ENCODE peak calls at places on chromosomes 4 and X, in seven cellular contexts. J, T, C, Q, K, F and V are unnamed samples.
A peak's percentile ranks its signal among the peaks of the same experiment; 100 is the strongest.

GRCh38 chr4:176034498-176034897 is 31.1 kb upstream of the WDR17 start:
- DNase-seq in K (no peak), C (peak; percentile 33), F (no peak), Q (no peak), J (no peak), T (no peak), V (no peak)

GRCh38 chr4:16256343-16256742 is 30.1 kb upstream of the TAPT1 start:
- DNase-seq in T (no peak), Q (no peak), C (no peak), F (no peak), K (no peak), J (no peak), V (no peak)

GRCh38 chr4:162274354-162274753 is 110.6 kb upstream of the FSTL5 start:
- DNase-seq in K (peak; percentile 17), Q (peak; percentile 43), C (no peak), F (no peak), J (no peak), T (no peak), V (no peak)

GRCh38 chr4:158211288-158211687 is 1.0 kb downstream of the TMEM144 start:
- DNase-seq in Q (peak; percentile 28), K (no peak), T (no peak), F (no peak), C (no peak), J (no peak), V (no peak)

GRCh38 chrX:108001218-108001814 is 19.1 kb upstream of the TEX13B start:
- DNase-seq in T (no peak), F (no peak), C (peak; percentile 4), J (no peak), K (no peak), Q (no peak), V (no peak)

GRCh38 chr4:189409158-189409557 is 531.5 kb upstream of the FRG1 start:
- DNase-seq in C (no peak), Q (no peak), T (no peak), F (no peak), K (no peak), J (no peak), V (no peak)

GRCh38 chrX:30864383-30864785 is 24.7 kb downstream of the TAB3 start:
- DNase-seq in F (no peak), C (no peak), J (no peak), K (no peak), T (no peak), Q (no peak), V (no peak)

GRCh38 chr4:18664051-18664450 is 642.5 kb upstream of the LCORL start:
- DNase-seq in K (no peak), Q (no peak), T (no peak), J (no peak), C (no peak), F (no peak), V (no peak)

GRCh38 chrX:118513120-118513899 is 17.7 kb downstream of the DOCK11 start:
- DNase-seq in Q (no peak), K (no peak), T (no peak), C (no peak), J (no peak), F (no peak), V (no peak)

GRCh38 chrX:40145670-40146470 is 48.1 kb upstream of the BCOR start:
- DNase-seq in F (no peak), K (no peak), Q (no peak), J (no peak), C (no peak), T (no peak), V (no peak)
- H3K4me3 ChIP-seq in F (peak overlapping the region; percentile 41), K (no peak overlapping the region), Q (peak overlapping the region; percentile 52), J (peak overlapping the region; percentile 69), C (peak overlapping the region; percentile 57), T (peak overlapping the region; percentile 59), V (peak overlapping the region; percentile 46)

GRCh38 chr4:123556526-123556925 is 159.9 kb downstream of the SPRY1 start:
- DNase-seq in F (no peak), J (no peak), K (no peak), Q (no peak), T (no peak), C (no peak), V (no peak)

GRCh38 chr4:123553733-123554132 is 157.1 kb downstream of the SPRY1 start:
- DNase-seq in C (no peak), K (no peak), F (no peak), J (no peak), Q (no peak), T (no peak), V (no peak)

GRCh38 chr4:123554819-123555499 is 158.4 kb downstream of the SPRY1 start:
- DNase-seq in T (no peak), F (no peak), K (no peak), Q (no peak), C (peak; percentile 4), J (no peak), V (no peak)

GRCh38 chr4:123554263-123554662 is 157.7 kb downstream of the SPRY1 start:
- DNase-seq in K (no peak), C (no peak), F (no peak), T (no peak), J (no peak), Q (no peak), V (no peak)

DNA sequence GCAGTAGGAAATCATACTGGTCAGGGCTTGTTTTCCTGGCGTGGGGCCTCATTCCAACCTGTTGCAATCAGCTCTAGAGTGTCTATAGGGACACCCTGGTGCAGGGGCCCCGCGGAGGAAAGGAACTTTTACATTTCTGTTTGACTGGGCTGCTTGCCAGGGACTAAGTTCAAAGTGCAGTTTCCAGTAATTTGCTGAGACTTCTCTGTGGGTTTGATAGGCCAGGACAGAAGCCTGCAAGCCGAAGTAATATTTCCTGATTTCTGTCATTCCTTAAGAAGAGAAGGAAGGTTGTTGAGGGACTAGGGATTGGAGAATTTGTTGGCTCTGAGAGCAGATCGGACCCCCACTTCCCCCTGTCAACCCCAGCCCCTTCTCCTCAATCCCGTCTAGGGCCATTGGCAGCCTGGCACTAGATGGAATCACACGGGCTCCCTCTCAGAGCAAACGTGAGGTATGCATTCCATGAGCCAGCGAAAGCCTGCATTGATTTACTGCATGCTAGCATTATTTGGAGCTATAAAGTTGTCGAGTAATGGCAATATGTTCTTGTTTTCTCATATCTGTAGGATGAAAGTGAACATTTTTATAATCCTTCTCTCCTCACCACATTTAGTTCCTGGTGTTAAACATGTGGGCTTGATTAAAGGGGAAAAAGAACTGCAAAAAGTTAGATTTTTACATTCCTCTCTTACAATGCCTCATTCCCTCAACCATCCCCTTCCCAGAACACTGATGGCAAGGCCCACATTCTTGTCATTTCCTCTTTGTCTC is 159.1 kb downstream of the SPRY1 start:
- DNase-seq in J (peak; percentile 80), K (peak; percentile 94), C (peak; percentile 87), F (peak; percentile 86), T (peak; percentile 75), Q (peak; percentile 96), V (peak; percentile 87)
- H3K27ac ChIP-seq in J (peak overlapping the region; percentile 81), K (peak overlapping the region; percentile 94), C (peak overlapping the region; percentile 23), F (peak overlapping the region; percentile 79), T (peak overlapping the region; percentile 78), Q (peak overlapping the region; percentile 90), V (peak overlapping the region; percentile 89)

DNA sequence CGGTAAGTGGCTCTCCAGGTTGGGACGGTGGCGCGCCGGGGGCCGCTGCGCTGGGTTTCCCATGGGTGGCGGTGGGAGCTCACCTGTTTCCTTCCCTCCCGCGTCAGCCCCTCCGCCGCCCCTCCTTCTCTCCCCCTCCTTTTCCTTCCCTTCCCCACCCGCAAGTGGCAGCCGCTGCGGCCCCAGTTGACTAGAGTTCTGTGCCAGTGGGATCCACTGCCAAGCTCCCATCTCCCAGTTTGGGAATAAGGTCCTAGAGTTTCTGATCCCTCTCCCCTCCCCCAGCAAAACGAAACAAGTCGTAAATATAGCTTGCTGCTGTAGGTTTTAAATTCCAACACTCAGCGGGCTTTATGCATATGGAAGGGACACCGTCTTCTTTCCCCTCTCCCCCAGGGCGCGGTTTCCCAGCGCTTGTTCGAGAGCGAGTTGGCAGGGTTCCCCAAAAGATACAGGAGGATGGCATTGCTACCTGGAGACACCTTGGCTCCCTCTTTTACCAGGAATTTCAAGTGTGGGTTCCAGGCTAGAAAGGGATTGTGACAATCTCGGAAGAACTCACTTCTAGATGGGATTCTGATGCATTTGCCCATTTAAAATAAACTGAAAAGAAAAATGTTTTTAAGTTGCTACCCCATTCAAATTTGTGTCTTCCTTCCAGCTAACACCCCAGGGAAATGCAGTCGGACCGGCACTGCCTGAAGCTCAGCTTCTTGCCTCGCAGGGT is 1.2 kb downstream of the TLL1 start:
- DNase-seq in T (no peak), C (no peak), F (no peak), K (peak; percentile 19), Q (no peak), J (peak; percentile 12), V (no peak)
- TF ChIP-seq CTCF in T (no peak), C (no peak), F (no peak), K (no peak), Q (no peak), J (no peak), V (no peak)

DNA sequence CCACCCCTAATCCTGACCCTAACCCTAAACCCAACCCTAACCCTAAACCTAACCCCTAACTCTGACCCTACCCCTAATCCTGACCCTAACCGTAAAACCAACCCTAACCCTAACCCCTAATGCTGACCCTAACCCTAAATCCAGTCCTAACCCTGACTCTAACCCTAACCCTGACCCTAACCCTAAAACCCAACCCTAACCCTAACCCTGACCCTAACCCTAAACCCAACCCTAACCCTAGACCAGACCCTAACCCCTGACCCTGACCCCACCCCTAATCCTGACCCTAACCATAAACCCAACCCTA is 708 bp upstream of the PCGF3 start:
- DNase-seq in J (no peak), Q (no peak), C (no peak), K (no peak), F (no peak), T (no peak), V (no peak)
- H3K4me3 ChIP-seq in J (peak overlapping the region; percentile 99), Q (peak overlapping the region; percentile 69), C (no peak overlapping the region), K (no peak overlapping the region), F (peak overlapping the region; percentile 78), T (peak overlapping the region; percentile 95), V (peak overlapping the region; percentile 91)